ENCODE peak calls at places on chromosomes 2 and 18, in eight cellular contexts. B is adrenal gland, N is HCT116, R is erythroblast, Q is GM12892, J is heart left ventricle, A is uterus, M is NB4. G is an unnamed sample.

GRCh38 chr2:171529914-171530313 is 7.6 kb downstream of the CYBRD1 start:
- DNase-seq in B (no peak), N (no peak), R (peak; percentile 60), Q (no peak), J (no peak), A (no peak), M (peak; percentile 49), G (no peak)

GRCh38 chr2:233125455-233126065 is 65.4 kb downstream of the INPP5D start:
- DNase-seq in B (no peak), N (no peak), R (no peak), Q (no peak), J (no peak), A (no peak), M (no peak), G (no peak)

GRCh38 chr18:55763298-55763697 is 175.3 kb upstream of the TCF4 start:
- DNase-seq in B (no peak), N (no peak), R (no peak), Q (no peak), J (no peak), A (no peak), M (no peak), G (no peak)

GRCh38 chr2:96202152-96202856 is 6.3 kb downstream of the STARD7 start:
- DNase-seq in B (no peak), N (no peak), R (no peak), Q (no peak), J (no peak), A (no peak), M (no peak), G (no peak)

GRCh38 chr2:190443778-190444481 is 35.8 kb downstream of the MFSD6 start:
- DNase-seq in B (peak; percentile 30), N (no peak), R (no peak), Q (no peak), J (no peak), A (no peak), M (no peak), G (no peak)

GRCh38 chr2:219836647-219837177 is 209.3 kb downstream of the SLC4A3 start:
- DNase-seq in B (no peak), N (no peak), R (no peak), Q (no peak), J (no peak), A (no peak), M (peak; percentile 48), G (no peak)

GRCh38 chr2:55123851-55124269 is 73.6 kb upstream of the RTN4 start:
- DNase-seq in B (no peak), N (no peak), R (no peak), Q (no peak), J (no peak), A (no peak), M (no peak), G (no peak)

GRCh38 chr18:55420977-55421611 is 166.9 kb downstream of the TCF4 start:
- DNase-seq in B (no peak), N (no peak), R (no peak), Q (no peak), J (no peak), A (no peak), M (no peak), G (no peak)

GRCh38 chr2:217740178-217740577 is 262.6 kb downstream of the TNS1 start:
- DNase-seq in B (no peak), N (no peak), R (no peak), Q (no peak), J (no peak), A (no peak), M (no peak), G (no peak)

GRCh38 chr2:224987733-224988132 is 54.5 kb downstream of the DOCK10 start:
- DNase-seq in B (no peak), N (no peak), R (no peak), Q (no peak), J (no peak), A (no peak), M (no peak), G (no peak)

GRCh38 chr2:11314482-11314881 is 30.0 kb downstream of the ROCK2 start:
- DNase-seq in B (no peak), N (no peak), R (no peak), Q (no peak), J (no peak), A (no peak), M (no peak), G (no peak)

GRCh38 chr18:51226068-51226467 is 28.6 kb upstream of the MEX3C start:
- DNase-seq in B (no peak), N (no peak), R (no peak), Q (no peak), J (no peak), A (no peak), M (no peak), G (no peak)

GRCh38 chr18:7784171-7784570 is 217.1 kb downstream of the PTPRM start:
- DNase-seq in B (no peak), N (no peak), R (no peak), Q (no peak), J (no peak), A (no peak), M (no peak), G (no peak)

GRCh38 chr2:149314687-149315086 is 15.7 kb upstream of the LYPD6 start:
- DNase-seq in B (no peak), N (no peak), R (no peak), Q (no peak), J (no peak), A (no peak), M (no peak), G (no peak)

GRCh38 chr2:215626812-215627281 is 191.0 kb upstream of the FN1 start:
- DNase-seq in B (no peak), N (no peak), R (no peak), Q (no peak), J (no peak), A (no peak), M (no peak), G (no peak)

GRCh38 chr18:36688020-36688965 is 140.5 kb downstream of the TPGS2 start:
- DNase-seq in B (peak; percentile 67), N (peak; percentile 52), R (peak; percentile 72), Q (peak; percentile 23), J (peak; percentile 35), A (peak; percentile 45), M (peak; percentile 51), G (no peak)

GRCh38 chr2:171330155-171330956 is 103.4 kb downstream of the METTL8 start:
- DNase-seq in B (no peak), N (no peak), R (no peak), Q (no peak), J (no peak), A (no peak), M (no peak), G (no peak)

GRCh38 chr18:8505036-8505435 is 104.2 kb upstream of the RAB12 start:
- DNase-seq in B (no peak), N (no peak), R (no peak), Q (no peak), J (no peak), A (no peak), M (no peak), G (no peak)

GRCh38 chr2:68687018-68687417 is 43.6 kb downstream of the PROKR1 start:
- DNase-seq in B (no peak), N (no peak), R (no peak), Q (no peak), J (no peak), A (no peak), M (no peak), G (no peak)

GRCh38 chr2:45755585-45756330 is 104.3 kb downstream of the PRKCE start:
- DNase-seq in B (no peak), N (no peak), R (no peak), Q (no peak), J (no peak), A (no peak), M (no peak), G (no peak)

GRCh38 chr2:156003780-156004179 is 328.7 kb downstream of the NR4A2 start:
- DNase-seq in B (no peak), N (no peak), R (no peak), Q (no peak), J (no peak), A (no peak), M (no peak), G (no peak)

GRCh38 chr18:45590546-45590945 is 24.7 kb upstream of the SLC14A2 start:
- DNase-seq in B (no peak), N (no peak), R (no peak), Q (no peak), J (no peak), A (no peak), M (no peak), G (no peak)

GRCh38 chr2:210476194-210477128 is at the start of gene LANCL1:
- DNase-seq in B (peak; percentile 89), N (peak; percentile 80), R (peak; percentile 93), Q (peak; percentile 70), J (peak; percentile 93), A (peak; percentile 93), M (peak; percentile 95), G (peak; percentile 86)
- TF ChIP-seq POLR2A in B (peak; percentile 35), N (peak; percentile 85), R (peak; percentile 80), Q (peak; percentile 85), J (no peak), A (peak; percentile 77), M (peak; percentile 83), G (peak; percentile 46)

DNA sequence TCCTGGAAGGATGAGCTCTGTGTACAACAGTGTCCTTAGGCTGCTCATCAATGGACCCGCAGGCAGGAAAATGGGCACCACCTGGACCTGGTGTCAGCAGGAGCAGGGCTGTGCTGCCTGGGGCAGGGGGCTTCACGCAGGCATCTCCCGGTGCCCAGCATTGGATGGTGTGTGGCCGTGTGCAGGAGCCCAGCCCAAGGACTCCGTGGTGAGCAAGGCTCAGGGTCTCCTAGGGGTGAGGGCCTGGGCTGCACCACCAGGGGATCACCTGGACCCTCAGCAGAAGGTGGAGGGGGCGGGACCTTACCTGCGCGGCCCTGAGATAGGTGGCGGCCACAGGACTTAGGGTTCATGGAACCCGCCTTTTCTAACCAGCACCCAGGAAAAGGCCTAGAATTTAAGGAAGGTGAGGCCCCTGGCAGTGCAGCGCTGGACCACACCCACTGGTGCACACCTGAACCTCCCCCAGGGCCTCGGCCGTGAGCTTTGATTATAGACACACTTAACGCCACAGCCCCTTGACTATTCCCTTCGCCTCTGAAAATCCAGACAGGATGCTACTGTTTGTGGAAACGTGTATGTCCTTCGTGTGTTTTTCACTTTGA is 89.1 kb downstream of the TMEM18 start:
- DNase-seq in B (no peak), N (no peak), R (no peak), Q (no peak), J (no peak), A (no peak), M (no peak), G (no peak)
- TF ChIP-seq POLR2A in B (no peak), N (no peak), R (no peak), Q (no peak), J (no peak), A (no peak), M (no peak), G (no peak)

DNA sequence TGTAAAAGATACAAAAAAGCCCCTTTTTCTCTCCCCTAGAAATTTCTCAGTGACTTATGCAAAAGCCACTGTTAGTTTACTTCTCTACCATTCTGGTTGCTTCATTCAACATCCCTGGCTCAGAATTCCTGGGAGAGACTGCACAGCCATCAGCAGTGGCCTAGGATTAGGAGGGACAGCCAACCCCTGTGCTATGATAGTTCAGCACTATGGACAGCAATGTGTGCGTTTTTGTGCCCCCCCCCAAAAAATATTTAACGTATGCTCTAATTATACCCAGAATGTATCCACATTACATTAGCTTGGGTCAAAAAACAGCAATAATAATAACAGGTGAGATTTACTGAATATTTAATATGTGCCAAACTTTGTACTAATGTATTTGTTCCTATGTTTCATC is 29.0 kb downstream of the OSR1 start:
- DNase-seq in B (no peak), N (no peak), R (no peak), Q (no peak), J (no peak), A (no peak), M (no peak), G (no peak)
- TF ChIP-seq POLR2A in B (no peak), N (no peak), R (no peak), Q (no peak), J (no peak), A (no peak), M (no peak), G (no peak)

GRCh38 chr2:15591692-15592463 is at the start of gene DDX1:
- DNase-seq in B (peak; percentile 87), N (peak; percentile 54), R (peak; percentile 94), Q (peak; percentile 82), J (peak; percentile 86), A (peak; percentile 65), M (peak; percentile 95), G (peak; percentile 85)
- TF ChIP-seq POLR2A in B (peak; percentile 47), N (peak; percentile 45), R (peak; percentile 89), Q (peak; percentile 96), J (no peak), A (peak; percentile 29), M (peak; percentile 78), G (peak; percentile 78)

G was measured in breast epithelium.